ENCODE peak calls at places on chromosomes 6 and 20, in eight cellular contexts. P, C, Z, Y, V, J, W and X are unnamed samples.
A peak's percentile ranks its signal among the peaks of the same experiment; 100 is the strongest.

GRCh38 chr6:4922488-4923037 is 81.3 kb downstream of the RPP40 start:
- DNase-seq in P (no peak), C (no peak), Z (no peak), Y (no peak), V (no peak), J (no peak), W (no peak), X (no peak)

GRCh38 chr20:58826271-58826670 is 24.4 kb downstream of the GNAS-AS1 start:
- DNase-seq in P (no peak), C (no peak), Z (no peak), Y (no peak), V (no peak), J (no peak), W (no peak), X (no peak)

GRCh38 chr6:144160452-144160851 is 10.1 kb downstream of the STX11 start:
- DNase-seq in P (no peak), C (no peak), Z (no peak), Y (no peak), V (no peak), J (no peak), W (no peak), X (no peak)

GRCh38 chr6:20479075-20479871 is 55.0 kb upstream of the CDKAL1 start:
- DNase-seq in P (no peak), C (no peak), Z (no peak), Y (no peak), V (no peak), J (no peak), W (no peak), X (no peak)

GRCh38 chr6:29750709-29751108 is 27.5 kb downstream of the HLA-F start:
- DNase-seq in P (no peak), C (no peak), Z (peak; percentile 65), Y (no peak), V (no peak), J (no peak), W (no peak), X (no peak)

GRCh38 chr20:17940447-17940971 is 28.1 kb downstream of the SNX5 start:
- DNase-seq in P (no peak), C (no peak), Z (no peak), Y (no peak), V (no peak), J (no peak), W (no peak), X (no peak)

GRCh38 chr6:130752292-130752691 is 74.9 kb upstream of the SMLR1 start:
- DNase-seq in P (no peak), C (no peak), Z (no peak), Y (no peak), V (no peak), J (no peak), W (no peak), X (no peak)

GRCh38 chr6:10633216-10633615 is 61.2 kb downstream of the C6orf52 start:
- DNase-seq in P (no peak), C (no peak), Z (no peak), Y (no peak), V (peak; percentile 12), J (peak; percentile 28), W (peak; percentile 75), X (no peak)

GRCh38 chr20:46638367-46639274 is 12.6 kb downstream of the SLC13A3 start:
- DNase-seq in P (no peak), C (no peak), Z (peak; percentile 79), Y (no peak), V (no peak), J (no peak), W (no peak), X (no peak)

GRCh38 chr6:139124887-139125672 is 9.8 kb upstream of the HECA start:
- DNase-seq in P (peak; percentile 60), C (no peak), Z (peak; percentile 93), Y (peak; percentile 57), V (peak; percentile 74), J (peak; percentile 9), W (peak; percentile 49), X (peak; percentile 69)

GRCh38 chr20:2873747-2874041 is 413 bp downstream of the PTPRA start:
- DNase-seq in P (no peak), C (no peak), Z (peak; percentile 89), Y (no peak), V (peak; percentile 36), J (peak; percentile 35), W (peak; percentile 28), X (peak; percentile 51)

GRCh38 chr6:158608221-158608620 is 36.3 kb downstream of the DYNLT1 start:
- DNase-seq in P (no peak), C (no peak), Z (no peak), Y (no peak), V (no peak), J (no peak), W (no peak), X (no peak)

GRCh38 chr20:41185013-41185757 is 47.8 kb downstream of the PLCG1 start:
- DNase-seq in P (no peak), C (no peak), Z (peak; percentile 63), Y (no peak), V (no peak), J (no peak), W (no peak), X (peak; percentile 23)

GRCh38 chr6:83252717-83253116 is 59.6 kb downstream of the RWDD2A start:
- DNase-seq in P (no peak), C (no peak), Z (no peak), Y (no peak), V (no peak), J (no peak), W (peak; percentile 85), X (no peak)

GRCh38 chr20:20491110-20491783 is 123.3 kb downstream of the INSM1 start:
- DNase-seq in P (no peak), C (no peak), Z (no peak), Y (no peak), V (no peak), J (no peak), W (peak; percentile 82), X (no peak)

GRCh38 chr6:33172307-33173227 is 19.7 kb downstream of the COL11A2 start:
- DNase-seq in P (no peak), C (peak; percentile 45), Z (no peak), Y (no peak), V (no peak), J (peak; percentile 69), W (peak; percentile 49), X (no peak)

GRCh38 chr6:116512155-116512559 is 718 bp downstream of the CALHM5 start:
- DNase-seq in P (no peak), C (no peak), Z (no peak), Y (no peak), V (no peak), J (no peak), W (no peak), X (no peak)

GRCh38 chr6:36386495-36387439 is 702 bp downstream of the ETV7 start:
- DNase-seq in P (no peak), C (no peak), Z (no peak), Y (peak; percentile 39), V (peak; percentile 33), J (peak; percentile 15), W (peak; percentile 67), X (peak; percentile 43)

GRCh38 chr20:36591854-36592641 is 13.5 kb upstream of the RAB5IF start:
- DNase-seq in P (no peak), C (no peak), Z (no peak), Y (no peak), V (peak; percentile 33), J (no peak), W (peak; percentile 51), X (no peak)

GRCh38 chr6:83221886-83222479 is 28.8 kb downstream of the RWDD2A start:
- DNase-seq in P (no peak), C (no peak), Z (no peak), Y (no peak), V (no peak), J (no peak), W (peak; percentile 54), X (no peak)

GRCh38 chr6:142735182-142735581 is 209.8 kb downstream of the HIVEP2 start:
- DNase-seq in P (no peak), C (no peak), Z (no peak), Y (no peak), V (no peak), J (no peak), W (peak; percentile 10), X (no peak)

GRCh38 chr6:2921520-2922115 is 18.5 kb upstream of the SERPINB9 start:
- DNase-seq in P (no peak), C (no peak), Z (no peak), Y (no peak), V (no peak), J (no peak), W (no peak), X (peak; percentile 17)
- H3K4me3 ChIP-seq in P (no peak overlapping the region), C (no peak overlapping the region), Z (no peak overlapping the region), Y (no peak overlapping the region), V (no peak overlapping the region), J (no peak overlapping the region), W (no peak overlapping the region), X (no peak overlapping the region)

GRCh38 chr20:5126512-5127203 is at the start of gene CDS2:
- DNase-seq in P (peak; percentile 100), C (peak; percentile 100), Z (peak; percentile 100), Y (peak; percentile 99), V (peak; percentile 100), J (peak; percentile 98), W (peak; percentile 97), X (peak; percentile 100)
- TF ChIP-seq POLR2A in P (peak; percentile 81), C (peak; percentile 13), Z (no peak), Y (peak; percentile 86), V (peak; percentile 94), J (peak; percentile 74), W (peak; percentile 47), X (no peak)

GRCh38 chr6:34516391-34517324 is 39.5 kb downstream of the SPDEF start:
- DNase-seq in P (no peak), C (no peak), Z (no peak), Y (no peak), V (no peak), J (no peak), W (no peak), X (no peak)

GRCh38 chr6:34514112-34514511 is 42.0 kb downstream of the SPDEF start:
- DNase-seq in P (no peak), C (no peak), Z (no peak), Y (no peak), V (no peak), J (no peak), W (no peak), X (no peak)

GRCh38 chr6:34513628-34514027 is 42.5 kb downstream of the SPDEF start:
- DNase-seq in P (no peak), C (no peak), Z (no peak), Y (no peak), V (no peak), J (no peak), W (no peak), X (no peak)

GRCh38 chr6:34515473-34516387 is 40.4 kb downstream of the SPDEF start:
- DNase-seq in P (no peak), C (no peak), Z (no peak), Y (no peak), V (no peak), J (no peak), W (no peak), X (no peak)

GRCh38 chr6:34514593-34515472 is 41.3 kb downstream of the SPDEF start:
- DNase-seq in P (no peak), C (no peak), Z (no peak), Y (peak; percentile 22), V (peak; percentile 48), J (no peak), W (peak; percentile 57), X (no peak)
- H3K4me3 ChIP-seq in P (no peak overlapping the region), C (peak overlapping the region; percentile 28), Z (no peak overlapping the region), Y (peak overlapping the region; percentile 27), V (no peak overlapping the region), J (no peak overlapping the region), W (no peak overlapping the region), X (no peak overlapping the region)

GRCh38 chr6:145948878-145949613 is 15.1 kb downstream of the SHPRH start:
- DNase-seq in P (no peak), C (no peak), Z (no peak), Y (no peak), V (no peak), J (no peak), W (no peak), X (no peak)

GRCh38 chr6:145953200-145953599 is 11.0 kb downstream of the SHPRH start:
- DNase-seq in P (no peak), C (no peak), Z (no peak), Y (no peak), V (no peak), J (no peak), W (peak; percentile 4), X (no peak)

GRCh38 chr6:145954985-145955384 is 9.2 kb downstream of the SHPRH start:
- DNase-seq in P (no peak), C (no peak), Z (no peak), Y (no peak), V (no peak), J (no peak), W (no peak), X (no peak)
- TF ChIP-seq POLR2A in P (no peak), C (no peak), Z (no peak), Y (no peak), V (no peak), J (no peak), W (no peak), X (no peak)